ENCODE peak calls at places on chromosomes 11 and 22, in seven cellular contexts. U, D, B, J, T, P and S are unnamed samples.

GRCh38 chr11:40328890-40329617 is 1130.4 kb downstream of the LRRC4C start:
- DNase-seq in U (no peak), D (no peak), B (no peak), J (peak; percentile 82), T (no peak), P (no peak), S (peak; percentile 75)

GRCh38 chr11:61791737-61792309 is 576 bp downstream of the TMEM258 start:
- DNase-seq in U (peak; percentile 86), D (no peak), B (no peak), J (peak; percentile 78), T (no peak), P (peak; percentile 75), S (peak; percentile 62)

GRCh38 chr22:42026705-42027104 is 28.1 kb downstream of the WBP2NL start:
- DNase-seq in U (no peak), D (no peak), B (no peak), J (no peak), T (no peak), P (no peak), S (no peak)

GRCh38 chr22:37061611-37062365 is 10.2 kb downstream of the KCTD17 start:
- DNase-seq in U (no peak), D (no peak), B (no peak), J (no peak), T (no peak), P (no peak), S (no peak)

GRCh38 chr11:7544021-7544420 is 30.2 kb downstream of the PPFIBP2 start:
- DNase-seq in U (no peak), D (no peak), B (no peak), J (no peak), T (no peak), P (no peak), S (no peak)

GRCh38 chr22:17101475-17102296 is 16.9 kb downstream of the IL17RA start:
- DNase-seq in U (no peak), D (no peak), B (no peak), J (no peak), T (peak; percentile 16), P (no peak), S (no peak)

GRCh38 chr22:17217179-17217578 is 2.1 kb downstream of the ADA2 start:
- DNase-seq in U (peak; percentile 33), D (no peak), B (no peak), J (no peak), T (no peak), P (no peak), S (no peak)

GRCh38 chr11:100849914-100850235 is 162.8 kb downstream of the ARHGAP42 start:
- DNase-seq in U (no peak), D (no peak), B (no peak), J (no peak), T (no peak), P (no peak), S (no peak)

GRCh38 chr11:35623708-35624168 is 5.5 kb downstream of the FJX1 start:
- DNase-seq in U (no peak), D (no peak), B (no peak), J (no peak), T (no peak), P (no peak), S (no peak)

GRCh38 chr22:19879651-19879995 is 24.9 kb upstream of the GNB1L start:
- DNase-seq in U (no peak), D (peak; percentile 48), B (no peak), J (peak; percentile 9), T (no peak), P (peak; percentile 15), S (peak; percentile 27)

GRCh38 chr11:86538223-86538548 is 134.2 kb downstream of the ME3 start:
- DNase-seq in U (no peak), D (no peak), B (no peak), J (no peak), T (no peak), P (no peak), S (no peak)

GRCh38 chr11:47858169-47858543 is 10.0 kb upstream of the NUP160 start:
- DNase-seq in U (no peak), D (no peak), B (no peak), J (no peak), T (no peak), P (no peak), S (no peak)

GRCh38 chr11:79939111-79939510 is 498.3 kb upstream of the TENM4 start:
- DNase-seq in U (no peak), D (no peak), B (no peak), J (no peak), T (no peak), P (no peak), S (no peak)

GRCh38 chr11:67391304-67392181 is at the start of gene RAD9A:
- DNase-seq in U (peak; percentile 99), D (peak; percentile 97), B (peak; percentile 93), J (peak; percentile 97), T (peak; percentile 97), P (peak; percentile 99), S (peak; percentile 98)

GRCh38 chr11:113193894-113194293 is 120.5 kb upstream of the TTC12 start:
- DNase-seq in U (no peak), D (no peak), B (no peak), J (peak; percentile 19), T (no peak), P (peak; percentile 66), S (no peak)

GRCh38 chr11:14894657-14895598 is 2.9 kb upstream of the CYP2R1 start:
- DNase-seq in U (no peak), D (peak; percentile 64), B (no peak), J (peak; percentile 20), T (no peak), P (peak; percentile 59), S (peak; percentile 76)

GRCh38 chr22:42635531-42635930 is 4.9 kb downstream of the ATP5MGL start:
- DNase-seq in U (no peak), D (no peak), B (no peak), J (no peak), T (peak; percentile 39), P (peak; percentile 82), S (no peak)

GRCh38 chr11:26743622-26744021 is 21.8 kb upstream of the SLC5A12 start:
- DNase-seq in U (no peak), D (no peak), B (no peak), J (no peak), T (no peak), P (no peak), S (no peak)

GRCh38 chr11:30935861-30936260 is 349.7 kb upstream of the MPPED2 start:
- DNase-seq in U (no peak), D (no peak), B (no peak), J (no peak), T (no peak), P (no peak), S (no peak)

GRCh38 chr11:75347781-75348613 is 3.5 kb downstream of the ARRB1 start:
- DNase-seq in U (no peak), D (no peak), B (no peak), J (no peak), T (peak; percentile 49), P (peak; percentile 60), S (no peak)

GRCh38 chr11:75351541-75352416 is at the start of gene ARRB1:
- DNase-seq in U (peak; percentile 83), D (peak; percentile 83), B (peak; percentile 77), J (peak; percentile 74), T (peak; percentile 90), P (peak; percentile 86), S (peak; percentile 73)

GRCh38 chr11:75350743-75351540 is 519 bp downstream of the ARRB1 start:
- DNase-seq in U (peak; percentile 52), D (peak; percentile 87), B (peak; percentile 68), J (peak; percentile 76), T (peak; percentile 77), P (peak; percentile 67), S (peak; percentile 88)

GRCh38 chr11:75349540-75350116 is 1.8 kb downstream of the ARRB1 start:
- DNase-seq in U (peak; percentile 52), D (peak; percentile 83), B (no peak), J (no peak), T (peak; percentile 58), P (peak; percentile 61), S (peak; percentile 73)

DNA sequence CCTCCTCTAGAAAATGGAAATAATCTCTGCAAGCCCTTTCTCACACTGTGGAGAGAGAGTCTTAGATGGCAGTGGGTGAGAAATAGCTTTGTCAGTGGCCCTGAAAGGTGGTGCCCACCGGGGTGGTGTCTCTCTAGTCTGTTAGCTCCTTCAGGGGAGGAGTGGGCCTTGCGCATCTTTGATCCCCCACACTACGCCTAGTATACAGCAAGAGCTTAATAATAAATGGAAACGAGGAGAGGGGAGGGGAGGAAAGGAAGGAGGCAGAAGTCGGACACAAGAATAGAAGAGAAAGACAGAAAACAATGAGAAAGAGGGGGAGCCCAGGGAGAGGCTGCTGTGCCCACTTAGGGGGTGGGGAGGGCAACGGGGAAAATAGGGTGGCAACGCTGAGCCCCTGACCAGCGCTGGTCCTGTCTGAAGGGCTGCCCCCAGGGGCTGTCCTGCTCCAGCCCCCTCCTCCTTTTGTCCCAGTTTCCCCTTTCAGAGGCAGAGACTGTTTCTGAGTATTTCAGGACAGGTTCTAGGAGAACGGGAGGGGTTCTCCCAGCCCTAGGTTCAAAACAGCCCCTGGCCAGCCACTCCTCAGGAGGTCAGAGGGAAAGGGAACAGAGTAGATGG is 1.2 kb downstream of the ARRB1 start:
- DNase-seq in U (no peak), D (no peak), B (no peak), J (no peak), T (no peak), P (no peak), S (no peak)
- H3K4me1 ChIP-seq in U (peaks cover 35% of the 10 kb centered on the region), D (peaks cover 4% of the 10 kb centered on the region), B (peaks cover 69% of the 10 kb centered on the region), J (peaks cover 58% of the 10 kb centered on the region), T (peaks cover 11% of the 10 kb centered on the region), P (peaks cover 68% of the 10 kb centered on the region), S (peaks cover 72% of the 10 kb centered on the region)

GRCh38 chr11:9384535-9385287 is at the start of gene IPO7:
- DNase-seq in U (peak; percentile 95), D (peak; percentile 95), B (peak; percentile 87), J (peak; percentile 90), T (peak; percentile 91), P (peak; percentile 94), S (peak; percentile 94)
- TF ChIP-seq CTCF in U (peak; percentile 33), D (peak; percentile 20), B (no peak), J (peak; percentile 32), T (no peak), P (no peak), S (no peak)

GRCh38 chr11:121358775-121359174 is 66.2 kb downstream of the SC5D start:
- DNase-seq in U (no peak), D (no peak), B (no peak), J (no peak), T (no peak), P (no peak), S (no peak)
- H3K27ac ChIP-seq in U (no peak overlapping the region), D (no peak overlapping the region), B (no peak overlapping the region), J (peak overlapping the region; percentile 48), T (no peak overlapping the region), P (no peak overlapping the region), S (peak overlapping the region; percentile 55)

GRCh38 chr22:23753371-23753770 is 854 bp downstream of the VPREB3 start:
- DNase-seq in U (no peak), D (no peak), B (no peak), J (no peak), T (no peak), P (no peak), S (no peak)

GRCh38 chr22:23752750-23753149 is 1.5 kb downstream of the VPREB3 start:
- DNase-seq in U (no peak), D (no peak), B (no peak), J (no peak), T (no peak), P (no peak), S (no peak)

GRCh38 chr22:23754980-23755636 is 883 bp upstream of the VPREB3 start:
- DNase-seq in U (no peak), D (no peak), B (no peak), J (no peak), T (no peak), P (no peak), S (no peak)

GRCh38 chr22:23755711-23756110 is 1.5 kb upstream of the VPREB3 start:
- DNase-seq in U (no peak), D (no peak), B (no peak), J (no peak), T (no peak), P (no peak), S (no peak)

GRCh38 chr22:23754220-23754919 is at the start of gene VPREB3:
- DNase-seq in U (no peak), D (no peak), B (no peak), J (no peak), T (no peak), P (no peak), S (no peak)
- H3K4me1 ChIP-seq in U (peaks cover 7% of the 10 kb centered on the region), D (no peaks in the 10 kb centered on the region), B (peaks cover 7% of the 10 kb centered on the region), J (peaks cover 20% of the 10 kb centered on the region), T (no peaks in the 10 kb centered on the region), P (peaks cover 9% of the 10 kb centered on the region), S (peaks cover 13% of the 10 kb centered on the region)